ENCODE peak calls at places on chromosomes 7 and 10, in five cellular contexts. S is neural progenitor cell; Y is CD4-positive, CD25-positive, alpha-beta regulatory T cell; P is brain microvascular endothelial cell; X is thoracic aorta. B is an unnamed sample.

GRCh38 chr10:71213761-71214440 is 1.5 kb downstream of the UNC5B start:
- DNase-seq in S (peak), X (no peak), P (peak), Y (no peak), B (no peak)

GRCh38 chr10:18400201-18400910 is 251.0 kb downstream of the NSUN6 start:
- DNase-seq in X (no peak), P (no peak), Y (peak), S (peak), B (no peak)

GRCh38 chr7:7820939-7821338 is 102.5 kb upstream of the RPA3 start:
- DNase-seq in P (no peak), S (peak), Y (no peak), X (no peak), B (no peak)

GRCh38 chr7:93923946-93924345 is 2.4 kb downstream of the GNG11 start:
- DNase-seq in P (no peak), S (no peak), Y (no peak), X (no peak), B (no peak)

GRCh38 chr7:74025146-74025545 is 2.8 kb upstream of the ELN start:
- DNase-seq in X (no peak), P (no peak), S (no peak), Y (no peak), B (no peak)

GRCh38 chr10:71761105-71761511 is 12.2 kb downstream of the VSIR start:
- DNase-seq in X (no peak), Y (no peak), P (no peak), S (no peak), B (no peak)

GRCh38 chr7:157545681-157546060 is 208.9 kb downstream of the DNAJB6 start:
- DNase-seq in X (no peak), S (no peak), Y (no peak), P (no peak), B (peak)

GRCh38 chr7:106773228-106773627 is 91.9 kb upstream of the PIK3CG start:
- DNase-seq in P (no peak), S (peak), Y (no peak), X (no peak), B (no peak)

GRCh38 chr7:113086431-113086888 is at the start of gene GPR85:
- DNase-seq in Y (peak), S (peak), P (peak), X (no peak), B (peak)

GRCh38 chr7:29988391-29989256 is 977 bp downstream of the SCRN1 start:
- DNase-seq in Y (peak), P (peak), S (peak), X (no peak), B (peak)

GRCh38 chr10:98125940-98126631 is 8.4 kb upstream of the R3HCC1L start:
- DNase-seq in X (no peak), P (no peak), S (no peak), Y (no peak), B (no peak)

GRCh38 chr10:130018253-130018652 is 54.2 kb upstream of the EBF3 start:
- DNase-seq in X (no peak), S (no peak), P (peak), Y (no peak), B (no peak)

GRCh38 chr10:93548376-93549071 is 17.9 kb upstream of the FFAR4 start:
- DNase-seq in P (peak), Y (no peak), X (no peak), S (no peak), B (no peak)

GRCh38 chr7:98733036-98733435 is 116.0 kb downstream of the NPTX2 start:
- DNase-seq in Y (peak), S (peak), X (no peak), P (peak), B (no peak)

GRCh38 chr7:2607122-2607912 is 24.5 kb upstream of the TTYH3 start:
- DNase-seq in Y (no peak), X (peak), P (no peak), S (no peak), B (no peak)

GRCh38 chr10:16948335-16948734 is 131.1 kb upstream of the RSU1 start:
- DNase-seq in Y (peak), S (no peak), X (no peak), P (no peak), B (no peak)

DNA sequence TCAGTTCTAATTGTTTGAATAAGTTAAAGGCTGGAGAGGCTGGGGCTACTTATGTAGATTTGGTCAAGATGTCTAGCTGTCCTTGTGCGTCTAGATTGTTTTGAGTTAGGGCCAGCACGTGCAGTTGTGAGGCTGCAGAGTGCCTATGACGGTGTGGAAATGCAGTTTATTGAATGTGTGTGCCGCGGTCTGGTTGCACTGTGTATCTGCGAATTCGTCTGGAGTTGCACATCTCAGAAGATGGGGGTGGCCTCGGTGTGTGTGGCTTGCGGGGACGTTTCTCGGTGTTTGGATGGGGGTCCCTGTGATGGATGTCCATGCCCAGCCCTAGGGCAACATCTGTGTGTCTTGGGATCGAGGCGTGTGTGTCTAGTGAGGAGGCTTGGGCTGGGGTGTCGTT is 10.2 kb downstream of the EMX2 start:
- DNase-seq in Y (no peak), X (no peak), S (no peak), P (no peak), B (no peak)
- H3K4me3 ChIP-seq in Y (no peak), X (no peak), S (peak), P (no peak), B (no peak)

GRCh38 chr10:5971315-5971832 is 6.0 kb downstream of the IL15RA start:
- DNase-seq in P (no peak), Y (no peak), X (no peak), S (no peak), B (peak)
- H3K27ac ChIP-seq in P (no peak), Y (peak), X (peak), S (no peak), B (peak)

GRCh38 chr10:69087600-69088470 is at the start of gene SRGN:
- DNase-seq in S (no peak), P (peak), Y (peak), X (peak), B (peak)

GRCh38 chr10:69088801-69089501 is 1.0 kb downstream of the SRGN start:
- DNase-seq in X (no peak), S (no peak), Y (peak), P (peak), B (no peak)

GRCh38 chr10:69088471-69088769 is 517 bp downstream of the SRGN start:
- DNase-seq in S (no peak), P (no peak), X (no peak), Y (no peak), B (no peak)

GRCh38 chr10:69090687-69091450 is 3.0 kb downstream of the SRGN start:
- DNase-seq in P (no peak), S (no peak), X (no peak), Y (no peak), B (no peak)

GRCh38 chr10:69089638-69090599 is 2.0 kb downstream of the SRGN start:
- DNase-seq in Y (peak), X (no peak), P (peak), S (no peak), B (no peak)
- H3K4me3 ChIP-seq in Y (peak), X (peak), P (peak), S (no peak), B (peak)

DNA sequence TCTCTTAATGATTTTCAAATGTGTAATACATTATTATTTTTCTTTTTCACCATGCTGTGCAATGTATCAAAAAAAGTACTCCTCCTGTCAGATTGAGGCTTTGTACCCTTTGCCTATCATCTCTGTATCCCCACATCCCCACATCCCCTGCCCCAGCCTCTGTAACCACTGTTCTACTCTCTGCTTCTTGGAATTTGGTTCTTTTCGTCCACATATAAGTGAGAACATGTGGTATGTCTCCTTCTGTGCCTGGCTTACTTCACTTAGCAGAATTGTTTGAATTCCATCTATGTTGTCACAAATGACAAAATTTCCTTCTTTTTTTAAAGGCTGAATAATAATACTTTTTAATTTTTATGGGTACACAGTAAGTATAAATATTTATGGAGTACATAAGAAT is 13.8 kb downstream of the TAF3 start:
- DNase-seq in Y (no peak), S (no peak), P (no peak), X (no peak), B (no peak)
- H3K27ac ChIP-seq in Y (no peak), S (no peak), P (no peak), X (no peak), B (no peak)

GRCh38 chr7:118183254-118183585 is 744 bp upstream of the LSM8 start:
- DNase-seq in Y (no peak), P (no peak), S (no peak), X (no peak), B (no peak)
- H3K4me3 ChIP-seq in Y (peak), P (peak), S (peak), X (peak), B (peak)

GRCh38 chr10:30702860-30703259 is 73.3 kb upstream of the LYZL2 start:
- DNase-seq in S (no peak), X (no peak), P (no peak), Y (no peak), B (no peak)
- H3K27ac ChIP-seq in S (no peak), X (no peak), P (no peak), Y (peak), B (no peak)

GRCh38 chr7:26657139-26657753 is 207.1 kb downstream of the SKAP2 start:
- DNase-seq in X (no peak), Y (no peak), S (peak), P (no peak), B (no peak)
- H3K4me3 ChIP-seq in X (no peak), Y (no peak), S (peak), P (no peak), B (no peak)